ENCODE peak calls at places on chromosome 21, in seven cellular contexts. Y is sigmoid colon, R is testis, G is ovary, A is IMR-90, F is right lobe of liver, J is transverse colon. U is an unnamed sample. For H3K36me3, the result is how much of the 10 kb centered on the place peaks cover.

GRCh38 chr21:38714998-38715397 is 90.7 kb upstream of the ETS2 start:
- DNase-seq in Y (no peak), R (no peak), G (no peak), A (no peak), F (no peak), J (no peak), U (no peak)

GRCh38 chr21:28899744-28900143 is 92.9 kb downstream of the LTN1 start:
- DNase-seq in Y (no peak), R (no peak), G (no peak), A (peak), F (no peak), J (no peak), U (no peak)

GRCh38 chr21:29434081-29434480 is 135.4 kb downstream of the BACH1 start:
- DNase-seq in Y (no peak), R (no peak), G (no peak), A (no peak), F (no peak), J (no peak), U (no peak)

GRCh38 chr21:36104306-36105300 is 30.3 kb upstream of the CBR3 start:
- DNase-seq in Y (no peak), R (peak), G (peak), A (peak), F (peak), J (peak), U (peak)

GRCh38 chr21:24514081-24514733 is 1093.1 kb downstream of the MRPL39 start:
- DNase-seq in Y (no peak), R (no peak), G (no peak), A (peak), F (no peak), J (no peak), U (no peak)

GRCh38 chr21:34700605-34701004 is 31.8 kb downstream of the CLIC6 start:
- DNase-seq in Y (no peak), R (no peak), G (no peak), A (no peak), F (no peak), J (no peak), U (peak)

GRCh38 chr21:14366998-14367397 is 15.9 kb downstream of the HSPA13 start:
- DNase-seq in Y (no peak), R (no peak), G (no peak), A (no peak), F (no peak), J (no peak), U (no peak)

GRCh38 chr21:37447288-37447936 is 80.8 kb downstream of the DYRK1A start:
- DNase-seq in Y (no peak), R (no peak), G (no peak), A (no peak), F (no peak), J (no peak), U (no peak)

GRCh38 chr21:15706686-15707085 is 23.1 kb upstream of the USP25 start:
- DNase-seq in Y (no peak), R (no peak), G (no peak), A (peak), F (no peak), J (peak), U (no peak)

GRCh38 chr21:43866659-43867331 is 1.8 kb downstream of the AGPAT3 start:
- DNase-seq in Y (no peak), R (no peak), G (peak), A (no peak), F (peak), J (peak), U (no peak)
- TF ChIP-seq POLR2A in Y (no peak), R (no peak), G (no peak), A (no peak), F (peak), J (peak), U (no peak)

GRCh38 chr21:40841524-40842196 is 5.3 kb downstream of the DSCAM start:
- DNase-seq in Y (no peak), R (peak), G (no peak), A (no peak), F (peak), J (no peak), U (peak)
- H3K4me3 ChIP-seq in Y (peak), R (no peak), G (no peak), A (no peak), F (no peak), J (no peak), U (no peak)

DNA sequence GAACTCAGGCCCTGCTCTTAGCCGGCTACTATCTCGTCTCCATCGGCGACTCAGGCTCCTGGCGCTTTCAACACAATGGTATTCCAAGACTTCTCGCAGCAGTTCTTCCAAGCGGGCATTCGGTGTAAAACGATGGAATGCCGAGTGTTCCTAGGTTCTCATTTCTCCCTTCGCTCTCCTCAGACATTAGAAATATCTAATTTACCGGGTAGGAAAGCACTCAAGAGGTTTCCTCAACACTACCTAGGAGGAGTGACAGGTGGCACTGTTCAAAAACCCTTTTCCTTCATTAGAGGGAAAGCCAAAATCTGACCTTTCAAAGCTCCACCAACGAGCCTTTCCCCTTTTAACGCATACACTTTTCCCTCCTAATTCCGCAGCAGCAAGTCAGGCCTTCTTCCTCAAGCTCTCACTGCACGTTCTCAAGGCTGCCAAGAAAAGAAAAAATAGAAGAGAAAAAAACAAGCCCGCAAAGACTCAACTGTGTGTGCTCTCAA is 601 bp downstream of the UBE2G2 start:
- DNase-seq in Y (no peak), R (no peak), G (no peak), A (peak), F (no peak), J (no peak), U (no peak)
- H3K36me3 ChIP-seq in Y (under half), R (under half), G (under half), A (under half), F (under half), J (under half), U (under half)

DNA sequence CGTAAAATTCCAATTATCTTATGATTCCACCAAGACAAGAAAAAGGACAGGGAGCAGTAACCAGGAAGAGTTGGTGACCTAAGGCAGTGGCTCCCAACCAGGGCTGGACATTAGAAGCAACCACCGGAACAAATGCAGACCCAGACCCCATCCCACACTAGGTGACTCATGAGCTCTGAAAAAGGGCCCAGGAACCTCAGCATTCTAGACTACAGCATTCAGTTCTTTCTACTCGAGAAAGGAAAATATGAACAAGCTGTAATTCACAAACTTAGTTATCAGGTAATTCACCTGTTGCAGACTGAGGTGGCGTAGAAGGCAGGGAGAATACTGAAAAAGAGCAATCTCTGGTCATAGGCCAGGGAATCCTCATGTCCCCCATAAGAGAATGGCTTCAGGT is 138.4 kb upstream of the KRTAP19-8 start:
- DNase-seq in Y (no peak), R (no peak), G (no peak), A (no peak), F (no peak), J (no peak), U (no peak)
- TF ChIP-seq POLR2A in Y (no peak), R (no peak), G (no peak), A (no peak), F (no peak), J (no peak), U (no peak)

GRCh38 chr21:42073140-42074099 is 2.3 kb downstream of the UMODL1 start:
- DNase-seq in Y (no peak), R (no peak), G (no peak), A (no peak), F (no peak), J (no peak), U (no peak)

GRCh38 chr21:42068256-42068545 is 2.9 kb upstream of the UMODL1 start:
- DNase-seq in Y (no peak), R (no peak), G (no peak), A (no peak), F (no peak), J (no peak), U (no peak)

GRCh38 chr21:42069327-42069726 is 1.8 kb upstream of the UMODL1 start:
- DNase-seq in Y (no peak), R (no peak), G (no peak), A (no peak), F (no peak), J (no peak), U (no peak)

GRCh38 chr21:42068592-42068991 is 2.5 kb upstream of the UMODL1 start:
- DNase-seq in Y (no peak), R (no peak), G (no peak), A (no peak), F (no peak), J (no peak), U (no peak)

DNA sequence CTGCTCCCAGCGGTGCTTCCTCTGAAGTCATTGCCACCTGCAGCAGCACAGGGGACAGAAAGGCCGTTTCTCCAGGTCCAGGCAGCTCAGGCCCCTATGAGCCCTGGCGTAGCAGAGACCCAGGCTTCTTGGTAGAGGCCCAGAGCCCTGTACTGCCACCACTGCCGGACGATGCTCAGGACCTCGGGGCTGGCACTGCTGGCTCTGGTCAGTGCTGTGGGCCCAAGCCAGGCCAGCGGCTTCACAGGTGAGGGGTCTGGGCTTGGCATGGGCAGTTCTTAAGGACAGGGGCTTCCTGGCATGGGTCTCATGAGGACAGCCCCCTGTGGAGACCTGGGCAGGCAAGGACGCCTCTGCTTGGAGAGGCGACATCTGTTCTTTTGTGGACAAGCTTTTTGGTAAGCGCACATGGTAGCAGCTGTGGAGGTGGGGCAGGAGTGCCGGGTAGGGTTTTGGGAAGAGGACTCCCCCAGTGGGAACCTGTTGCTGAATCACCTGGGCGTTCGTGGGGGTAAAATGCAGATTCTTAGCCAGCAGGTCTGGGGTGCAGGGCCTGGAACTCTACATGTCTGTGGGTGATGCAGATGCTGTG is at the start of gene UMODL1:
- DNase-seq in Y (no peak), R (no peak), G (no peak), A (no peak), F (no peak), J (no peak), U (no peak)
- H3K4me3 ChIP-seq in Y (no peak), R (no peak), G (no peak), A (no peak), F (no peak), J (no peak), U (no peak)

GRCh38 chr21:46363698-46364097 is 39.7 kb downstream of the PCNT start:
- DNase-seq in Y (no peak), R (peak), G (no peak), A (no peak), F (no peak), J (no peak), U (no peak)

GRCh38 chr21:46366091-46366490 is 42.1 kb downstream of the PCNT start:
- DNase-seq in Y (no peak), R (no peak), G (no peak), A (no peak), F (no peak), J (no peak), U (no peak)

GRCh38 chr21:46362946-46363345 is 39.0 kb downstream of the PCNT start:
- DNase-seq in Y (no peak), R (peak), G (peak), A (no peak), F (no peak), J (no peak), U (no peak)

GRCh38 chr21:46357684-46358425 is 33.9 kb downstream of the PCNT start:
- DNase-seq in Y (no peak), R (no peak), G (no peak), A (no peak), F (no peak), J (no peak), U (no peak)

DNA sequence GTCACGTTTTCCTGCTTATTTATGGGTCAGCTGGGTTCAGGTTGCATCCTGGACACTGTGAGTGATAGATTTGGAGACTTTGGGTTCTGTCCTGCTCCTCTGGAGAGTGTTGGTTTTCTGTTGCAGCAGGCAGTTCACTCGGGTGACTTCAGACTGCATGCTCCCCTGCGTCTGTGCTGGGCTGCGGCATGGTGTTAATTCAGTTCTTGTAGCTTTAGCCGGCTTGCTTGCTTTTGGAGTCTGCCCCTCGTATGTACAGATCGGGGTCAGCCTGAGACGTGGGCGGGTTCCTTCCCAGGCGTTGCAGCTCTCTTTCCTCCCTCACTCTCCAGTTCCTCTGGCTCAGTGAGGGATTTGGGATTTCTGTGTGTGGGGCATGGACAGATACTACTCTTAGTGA is 38.0 kb downstream of the PCNT start:
- DNase-seq in Y (no peak), R (no peak), G (peak), A (no peak), F (no peak), J (no peak), U (no peak)
- H3K36me3 ChIP-seq in Y (under half), R (under half), G (under half), A (half or more), F (under half), J (under half), U (under half)

GRCh38 chr21:32189688-32190483 is 89.0 kb downstream of the MIS18A start:
- DNase-seq in Y (no peak), R (no peak), G (no peak), A (no peak), F (no peak), J (no peak), U (no peak)
- TF ChIP-seq POLR2A in Y (no peak), R (no peak), G (no peak), A (no peak), F (no peak), J (no peak), U (no peak)

GRCh38 chr21:33033094-33033951 is 7.6 kb downstream of the OLIG2 start:
- DNase-seq in Y (peak), R (no peak), G (no peak), A (no peak), F (peak), J (no peak), U (no peak)

GRCh38 chr21:33033961-33034413 is 8.3 kb downstream of the OLIG2 start:
- DNase-seq in Y (no peak), R (no peak), G (no peak), A (no peak), F (peak), J (no peak), U (no peak)

GRCh38 chr21:33031562-33031961 is 5.8 kb downstream of the OLIG2 start:
- DNase-seq in Y (peak), R (no peak), G (no peak), A (no peak), F (peak), J (no peak), U (no peak)

GRCh38 chr21:33031152-33031551 is 5.4 kb downstream of the OLIG2 start:
- DNase-seq in Y (peak), R (no peak), G (no peak), A (no peak), F (no peak), J (no peak), U (no peak)

DNA sequence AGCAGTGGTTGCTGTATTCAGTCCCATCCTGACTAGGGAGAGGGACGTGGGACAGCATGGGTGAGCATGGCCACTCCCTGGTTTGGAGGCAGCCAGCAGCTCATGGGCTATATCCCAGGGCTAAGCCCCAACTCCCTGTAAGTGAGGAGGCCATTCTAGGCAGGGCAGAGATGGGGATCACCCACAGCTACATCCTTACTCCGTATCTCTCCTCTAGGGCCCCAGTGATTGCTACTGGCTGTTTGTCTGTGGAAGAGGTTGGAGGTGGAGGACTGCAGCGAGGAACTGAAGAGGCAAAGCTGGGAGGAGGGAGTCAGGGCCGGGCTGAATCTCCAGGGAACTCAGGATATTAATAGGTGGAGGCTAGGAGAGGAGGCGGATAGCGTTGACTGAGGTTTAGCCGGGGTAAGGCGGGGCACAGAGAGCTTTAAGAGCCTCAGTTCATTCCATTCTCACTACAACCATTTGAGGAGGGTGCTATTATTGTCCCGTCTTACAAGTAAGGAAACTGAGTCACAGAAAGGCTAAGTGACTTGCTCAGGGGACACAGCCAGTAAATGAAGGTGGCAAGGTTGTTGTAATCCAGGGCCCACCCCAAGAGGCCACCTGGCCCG is 6.8 kb downstream of the OLIG2 start:
- DNase-seq in Y (peak), R (no peak), G (no peak), A (no peak), F (no peak), J (no peak), U (no peak)
- H3K4me3 ChIP-seq in Y (no peak), R (no peak), G (no peak), A (no peak), F (no peak), J (no peak), U (no peak)